ENCODE peak calls at places on chromosomes 1 and 21, in six cellular contexts. J, M, K, I, G and X are unnamed samples.

GRCh38 chr1:65584399-65584798 is 163.9 kb downstream of the LEPR start:
- DNase-seq in J (no peak), M (no peak), K (no peak), I (no peak), G (no peak), X (peak; percentile 7)

GRCh38 chr1:181010789-181011188 is 11.9 kb downstream of the STX6 start:
- DNase-seq in J (peak; percentile 76), M (no peak), K (no peak), I (no peak), G (peak; percentile 75), X (no peak)

GRCh38 chr1:50993645-50994044 is 23.6 kb downstream of the CDKN2C start:
- DNase-seq in J (no peak), M (no peak), K (no peak), I (no peak), G (no peak), X (no peak)

GRCh38 chr1:173009597-173009996 is 41.1 kb downstream of the TNFSF18 start:
- DNase-seq in J (no peak), M (no peak), K (no peak), I (no peak), G (no peak), X (no peak)

GRCh38 chr21:21291883-21292569 is 293.8 kb downstream of the NCAM2 start:
- DNase-seq in J (no peak), M (no peak), K (no peak), I (no peak), G (no peak), X (no peak)

GRCh38 chr1:173191011-173191410 is 16.1 kb downstream of the TNFSF4 start:
- DNase-seq in J (no peak), M (no peak), K (no peak), I (no peak), G (peak; percentile 18), X (no peak)

GRCh38 chr1:40059292-40059959 is 18.9 kb downstream of the CAP1 start:
- DNase-seq in J (peak; percentile 33), M (no peak), K (no peak), I (no peak), G (peak; percentile 86), X (peak; percentile 26)

GRCh38 chr21:23695449-23695848 is 1911.8 kb downstream of the MRPL39 start:
- DNase-seq in J (no peak), M (no peak), K (no peak), I (no peak), G (no peak), X (no peak)

GRCh38 chr1:231691618-231692259 is 65.1 kb downstream of the DISC1 start:
- DNase-seq in J (peak; percentile 40), M (peak; percentile 51), K (no peak), I (no peak), G (peak; percentile 64), X (no peak)

GRCh38 chr1:50270926-50271325 is 152.3 kb downstream of the DMRTA2 start:
- DNase-seq in J (no peak), M (no peak), K (no peak), I (no peak), G (no peak), X (no peak)

GRCh38 chr1:30277415-30277814 is 446.0 kb downstream of the MATN1 start:
- DNase-seq in J (no peak), M (no peak), K (no peak), I (no peak), G (no peak), X (no peak)

GRCh38 chr1:157894613-157895012 is 53.0 kb upstream of the CD5L start:
- DNase-seq in J (peak; percentile 4), M (no peak), K (no peak), I (no peak), G (peak; percentile 1), X (no peak)

GRCh38 chr1:14871569-14871968 is 273.1 kb downstream of the KAZN start:
- DNase-seq in J (no peak), M (no peak), K (no peak), I (no peak), G (no peak), X (no peak)

GRCh38 chr1:101943237-101943636 is 53.5 kb downstream of the OLFM3 start:
- DNase-seq in J (no peak), M (no peak), K (no peak), I (no peak), G (no peak), X (no peak)

GRCh38 chr1:30798389-30798951 is 40.9 kb upstream of the LAPTM5 start:
- DNase-seq in J (no peak), M (peak; percentile 45), K (peak; percentile 76), I (no peak), G (peak; percentile 68), X (no peak)

GRCh38 chr1:15295676-15296075 is 48.7 kb downstream of the FHAD1 start:
- DNase-seq in J (no peak), M (no peak), K (no peak), I (no peak), G (no peak), X (no peak)

GRCh38 chr1:218384576-218384975 is 39.4 kb downstream of the TGFB2 start:
- DNase-seq in J (peak; percentile 37), M (no peak), K (no peak), I (no peak), G (no peak), X (no peak)

GRCh38 chr1:155910621-155911121 is 478 bp downstream of the RIT1 start:
- DNase-seq in J (peak; percentile 42), M (no peak), K (peak; percentile 32), I (no peak), G (peak; percentile 40), X (no peak)

GRCh38 chr1:155272466-155273133 is 704 bp downstream of the CLK2 start:
- DNase-seq in J (peak; percentile 74), M (no peak), K (no peak), I (no peak), G (peak; percentile 65), X (no peak)

GRCh38 chr1:67647814-67648358 is 37.1 kb upstream of the GADD45A start:
- DNase-seq in J (no peak), M (no peak), K (no peak), I (no peak), G (no peak), X (no peak)

GRCh38 chr1:12528021-12528852 is 89.8 kb downstream of the DHRS3 start:
- DNase-seq in J (peak; percentile 67), M (peak; percentile 54), K (peak; percentile 99), I (no peak), G (peak; percentile 76), X (peak; percentile 94)